ENCODE peak calls at places on chromosomes 11 and 22, in five cellular contexts. E, F, Y, M and Z are unnamed samples.

GRCh38 chr22:47107431-47107830 is 345.0 kb downstream of the TBC1D22A start:
- DNase-seq in Y (no peak), F (no peak), M (no peak), E (no peak), Z (no peak)

GRCh38 chr11:3810446-3810845 is 2.1 kb downstream of the PGAP2 start:
- DNase-seq in Y (no peak), F (no peak), M (no peak), E (no peak), Z (no peak)

GRCh38 chr22:29375436-29376076 is 12.8 kb downstream of the AP1B1 start:
- DNase-seq in E (no peak), M (no peak), Y (no peak), F (no peak), Z (no peak)

GRCh38 chr11:1358286-1358685 is 31.4 kb upstream of the BRSK2 start:
- DNase-seq in M (no peak), F (no peak), Y (no peak), E (no peak), Z (no peak)

GRCh38 chr11:76030286-76030685 is 176.0 kb downstream of the WNT11 start:
- DNase-seq in E (no peak), Y (no peak), M (no peak), F (no peak), Z (no peak)

GRCh38 chr11:3849297-3849874 is 6.1 kb upstream of the STIM1 start:
- DNase-seq in F (no peak), M (peak; percentile 48), E (no peak), Y (no peak), Z (no peak)

GRCh38 chr11:76152741-76153608 is 53.3 kb downstream of the WNT11 start:
- DNase-seq in F (no peak), E (no peak), M (peak; percentile 34), Y (no peak), Z (no peak)

GRCh38 chr11:2488004-2488403 is 43.2 kb downstream of the KCNQ1 start:
- DNase-seq in M (no peak), Y (no peak), E (no peak), F (no peak), Z (no peak)

GRCh38 chr11:67366546-67366945 is 6.9 kb downstream of the CLCF1 start:
- DNase-seq in Y (no peak), F (no peak), M (no peak), E (no peak), Z (no peak)

DNA sequence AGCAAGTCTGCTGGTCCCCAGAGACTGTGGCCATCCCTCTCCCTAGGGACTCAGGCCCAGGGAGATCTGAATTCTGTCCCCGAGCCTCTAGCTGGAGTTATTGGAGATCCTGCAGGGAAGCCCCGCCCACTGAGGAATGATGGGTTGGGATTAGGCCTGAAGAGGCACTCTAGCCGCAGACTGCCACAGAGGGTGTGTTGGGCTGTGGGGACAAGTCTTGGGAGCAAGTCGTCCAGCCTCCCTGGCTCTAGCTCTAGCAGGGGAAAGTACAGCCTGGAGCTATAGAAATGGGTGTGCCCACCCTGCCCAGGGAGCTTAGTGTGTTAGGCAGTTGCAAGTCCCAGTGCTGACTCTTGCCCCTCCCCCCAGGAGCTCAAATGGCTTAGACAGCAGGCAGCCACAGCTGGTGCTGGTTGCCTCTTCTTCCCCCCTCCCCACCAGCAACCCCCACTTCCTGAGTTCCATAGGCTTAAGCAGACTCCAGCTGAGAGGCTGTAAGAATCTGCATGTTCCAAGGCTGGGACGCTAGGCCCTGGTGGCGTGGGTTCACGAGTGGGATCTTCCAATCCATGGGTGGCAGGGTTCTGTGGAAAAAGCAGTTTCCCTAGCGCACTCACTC is 61.3 kb downstream of the GUCY1A2 start:
- DNase-seq in Y (peak; percentile 40), M (no peak), F (no peak), E (no peak), Z (no peak)
- H3K4me3 ChIP-seq in Y (no peak overlapping the region), M (no peak overlapping the region), F (no peak overlapping the region), E (no peak overlapping the region), Z (no peak overlapping the region)

GRCh38 chr11:117824571-117825537 is at the start of gene FXYD2:
- DNase-seq in E (peak; percentile 68), Y (no peak), M (peak; percentile 63), F (peak; percentile 52), Z (peak; percentile 45)
- H3K4me1 ChIP-seq in E (no peaks in the 10 kb centered on the region), Y (peaks cover 23% of the 10 kb centered on the region), M (no peaks in the 10 kb centered on the region), F (peaks cover 54% of the 10 kb centered on the region), Z (peaks cover 23% of the 10 kb centered on the region)

GRCh38 chr11:81218440-81218839 is 1515.2 kb downstream of the FAM181B start:
- DNase-seq in E (no peak), F (no peak), M (no peak), Y (no peak), Z (no peak)

GRCh38 chr11:81222491-81222890 is 1511.2 kb downstream of the FAM181B start:
- DNase-seq in E (no peak), F (no peak), M (no peak), Y (no peak), Z (no peak)

GRCh38 chr11:81224396-81224795 is 1509.3 kb downstream of the FAM181B start:
- DNase-seq in Y (no peak), M (no peak), F (no peak), E (no peak), Z (no peak)

GRCh38 chr11:81220166-81220895 is 1513.3 kb downstream of the FAM181B start:
- DNase-seq in F (no peak), Y (no peak), M (no peak), E (no peak), Z (no peak)

GRCh38 chr11:81219661-81220060 is 1514.0 kb downstream of the FAM181B start:
- DNase-seq in M (no peak), F (no peak), Y (no peak), E (no peak), Z (no peak)
- H3K4me3 ChIP-seq in M (no peak overlapping the region), F (peak overlapping the region; percentile 2), Y (no peak overlapping the region), E (no peak overlapping the region), Z (no peak overlapping the region)

DNA sequence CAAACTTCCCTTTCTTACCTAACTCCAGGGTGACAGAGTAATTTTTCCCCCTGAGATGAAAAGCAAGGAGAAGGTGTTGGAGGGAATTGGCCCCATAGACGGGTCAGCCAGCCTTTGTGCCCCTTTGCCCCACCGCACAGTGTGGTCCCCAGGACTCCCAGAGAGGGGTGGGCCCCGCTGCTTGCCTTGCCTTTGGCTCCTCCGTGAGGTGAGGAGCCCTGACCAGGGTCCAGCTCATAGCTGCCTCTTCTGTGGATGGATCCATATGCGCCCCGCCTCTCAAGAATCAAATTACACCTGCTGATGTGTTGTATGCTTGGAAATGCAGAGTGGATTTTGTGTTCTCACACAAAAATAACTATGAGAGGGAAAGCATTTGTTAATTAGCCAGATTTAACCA is 27.1 kb upstream of the SORL1-AS1 start:
- DNase-seq in E (no peak), Y (no peak), M (no peak), F (no peak), Z (no peak)
- H3K4me1 ChIP-seq in E (no peaks in the 10 kb centered on the region), Y (peaks cover 11% of the 10 kb centered on the region), M (no peaks in the 10 kb centered on the region), F (peaks cover 29% of the 10 kb centered on the region), Z (no peaks in the 10 kb centered on the region)

GRCh38 chr11:31606893-31607292 is 97.3 kb downstream of the ELP4 start:
- DNase-seq in Y (no peak), E (no peak), M (no peak), F (no peak), Z (no peak)
- H3K4me3 ChIP-seq in Y (no peak overlapping the region), E (no peak overlapping the region), M (no peak overlapping the region), F (no peak overlapping the region), Z (no peak overlapping the region)

GRCh38 chr11:98398508-98398907 is 622.2 kb upstream of the CNTN5 start:
- DNase-seq in M (no peak), E (no peak), Y (no peak), F (no peak), Z (no peak)
- H3K4me1 ChIP-seq in M (no peaks in the 10 kb centered on the region), E (no peaks in the 10 kb centered on the region), Y (no peaks in the 10 kb centered on the region), F (no peaks in the 10 kb centered on the region), Z (no peaks in the 10 kb centered on the region)

DNA sequence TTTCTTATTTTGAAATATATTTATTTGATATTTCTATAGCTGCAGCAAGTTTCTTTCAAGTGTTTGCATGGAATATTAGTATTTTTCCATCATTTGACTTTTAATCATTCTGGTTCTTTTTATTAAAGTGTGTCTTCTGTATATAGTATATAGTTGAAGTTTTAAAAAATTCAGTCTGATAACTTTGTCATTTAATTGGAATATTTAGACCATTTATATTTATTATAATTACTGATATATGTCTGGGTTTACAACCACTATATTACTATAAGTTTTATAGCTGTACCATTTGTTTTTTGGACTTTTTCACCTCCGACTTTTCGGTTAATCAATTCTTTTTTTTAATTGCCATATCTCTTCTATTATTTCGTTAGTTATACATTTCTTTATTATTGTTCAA is 22.7 kb upstream of the ANO1 start:
- DNase-seq in Y (no peak), E (no peak), F (no peak), M (no peak), Z (no peak)
- H3K4me3 ChIP-seq in Y (no peak overlapping the region), E (no peak overlapping the region), F (no peak overlapping the region), M (no peak overlapping the region), Z (no peak overlapping the region)

DNA sequence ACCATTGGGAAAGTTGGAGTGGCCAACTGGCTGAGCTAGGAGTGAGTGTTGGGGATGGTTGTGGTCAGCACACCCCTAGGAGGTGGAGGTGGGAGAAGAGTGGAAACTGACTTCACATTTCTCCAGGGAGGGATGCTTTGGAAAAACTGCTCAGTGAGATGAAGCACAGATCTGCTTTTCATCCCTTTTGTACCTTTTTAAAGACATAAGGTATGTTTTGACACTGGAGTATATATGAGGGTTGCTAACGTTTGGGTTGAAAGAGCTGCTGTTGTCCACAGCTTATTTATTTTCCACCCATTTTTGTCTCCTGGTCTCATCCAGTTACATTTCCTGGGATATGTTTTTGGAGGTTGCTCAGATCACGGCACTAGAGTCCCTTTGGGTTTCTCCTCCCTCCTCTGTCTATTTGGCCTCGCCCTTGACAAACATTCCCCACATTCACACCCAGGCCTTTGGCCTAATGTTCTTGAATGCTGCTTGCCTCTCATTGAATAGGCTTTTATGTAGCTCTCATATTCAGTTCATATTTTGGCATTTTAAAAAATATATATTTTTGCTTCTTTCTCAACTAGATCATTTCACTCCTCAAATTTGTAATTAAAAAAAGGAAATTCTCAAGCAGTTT is 8.3 kb downstream of the SREBF2 start:
- DNase-seq in M (no peak), F (no peak), E (no peak), Y (no peak), Z (no peak)
- H3K4me1 ChIP-seq in M (peaks cover 41% of the 10 kb centered on the region), F (peaks cover 48% of the 10 kb centered on the region), E (no peaks in the 10 kb centered on the region), Y (no peaks in the 10 kb centered on the region), Z (peaks cover 44% of the 10 kb centered on the region)

DNA sequence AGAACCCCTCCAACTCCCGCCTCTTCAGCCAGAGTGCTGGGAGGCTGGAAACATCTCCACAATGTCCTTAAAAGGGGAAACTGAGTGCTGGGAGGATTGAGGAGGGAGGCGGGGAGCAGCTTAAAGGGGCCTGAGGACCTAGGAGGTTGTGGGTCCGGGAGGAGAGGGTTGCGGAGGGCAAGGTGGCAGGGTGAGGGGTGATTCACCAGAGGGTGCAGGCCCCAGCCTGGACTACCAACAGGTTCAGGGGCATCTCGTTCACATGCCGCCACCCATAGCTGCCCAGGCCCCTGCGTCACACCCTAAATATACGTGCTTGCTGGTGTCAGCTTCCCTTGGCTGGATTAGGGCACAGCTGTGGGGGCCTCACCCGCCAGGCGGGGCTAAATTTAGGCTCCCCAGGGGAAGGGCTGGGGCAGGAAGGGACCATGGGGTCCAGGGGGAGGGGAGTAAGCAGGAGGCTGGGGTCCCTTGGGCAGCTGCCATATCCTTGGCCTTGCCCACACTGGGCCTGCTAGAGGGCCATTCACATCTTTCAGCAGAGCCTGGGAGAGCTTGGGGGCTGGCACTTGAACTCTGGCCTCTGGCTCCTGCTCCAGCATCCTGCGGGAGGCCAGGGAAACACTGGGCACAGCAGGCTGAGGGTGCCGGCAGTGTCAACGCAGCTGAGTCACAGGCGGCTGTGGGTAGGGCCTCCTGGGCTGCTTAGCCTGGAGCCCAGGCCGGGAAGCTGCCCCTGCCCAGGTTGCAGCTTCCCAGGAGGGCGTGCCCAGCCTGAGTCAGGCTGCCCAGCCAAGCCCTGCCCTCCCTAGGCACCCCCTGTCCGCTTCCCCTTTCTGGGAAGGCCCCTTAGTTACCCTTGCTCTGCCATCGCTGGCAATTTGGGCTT is 1.3 kb downstream of the EHBP1L1 start:
- DNase-seq in Y (no peak), F (peak; percentile 85), E (peak; percentile 95), M (peak; percentile 77), Z (peak; percentile 56)
- H3K4me3 ChIP-seq in Y (peak overlapping the region; percentile 56), F (peak overlapping the region; percentile 81), E (peak overlapping the region; percentile 94), M (peak overlapping the region; percentile 87), Z (no peak overlapping the region)